ENCODE peak calls at places on chromosome 4, in eight cellular contexts. One of them, this sample, is unnamed.

GRCh38 chr4:185142911-185143595 is at the start of gene SLC25A4:
- DNase-seq in right cardiac atrium: peak; percentile 97
- DNase-seq in body of pancreas: peak; percentile 92
- DNase-seq in kidney epithelial cell: peak; percentile 31
- DNase-seq in kidney: peak; percentile 95
- DNase-seq in NB4: peak; percentile 83
- DNase-seq in upper lobe of right lung: peak; percentile 93
- DNase-seq in neural progenitor cell: peak; percentile 94
- DNase-seq in this sample: no peak

GRCh38 chr4:18914182-18914581 is 892.6 kb upstream of the LCORL start:
- DNase-seq in kidney: no peak
- DNase-seq in body of pancreas: no peak
- DNase-seq in kidney epithelial cell: no peak
- DNase-seq in NB4: no peak
- DNase-seq in upper lobe of right lung: no peak
- DNase-seq in right cardiac atrium: no peak
- DNase-seq in neural progenitor cell: no peak
- DNase-seq in this sample: no peak

GRCh38 chr4:52925531-52925968 is 63.4 kb downstream of the RASL11B start:
- DNase-seq in kidney: no peak
- DNase-seq in neural progenitor cell: peak; percentile 37
- DNase-seq in NB4: peak; percentile 76
- DNase-seq in kidney epithelial cell: no peak
- DNase-seq in upper lobe of right lung: no peak
- DNase-seq in body of pancreas: no peak
- DNase-seq in right cardiac atrium: no peak
- DNase-seq in this sample: no peak

GRCh38 chr4:114780205-114780604 is 181.6 kb downstream of the UGT8 start:
- DNase-seq in upper lobe of right lung: no peak
- DNase-seq in kidney epithelial cell: peak; percentile 1
- DNase-seq in kidney: no peak
- DNase-seq in right cardiac atrium: no peak
- DNase-seq in NB4: peak; percentile 21
- DNase-seq in neural progenitor cell: peak; percentile 68
- DNase-seq in body of pancreas: peak; percentile 24
- DNase-seq in this sample: no peak

GRCh38 chr4:80263541-80264351 is 2.7 kb upstream of the FGF5 start:
- DNase-seq in body of pancreas: no peak
- DNase-seq in right cardiac atrium: no peak
- DNase-seq in upper lobe of right lung: no peak
- DNase-seq in kidney: no peak
- DNase-seq in NB4: no peak
- DNase-seq in kidney epithelial cell: no peak
- DNase-seq in neural progenitor cell: peak; percentile 55
- DNase-seq in this sample: no peak

GRCh38 chr4:86441175-86441960 is 81.5 kb upstream of the MAPK10 start:
- DNase-seq in kidney epithelial cell: peak; percentile 83
- DNase-seq in upper lobe of right lung: no peak
- DNase-seq in right cardiac atrium: no peak
- DNase-seq in body of pancreas: no peak
- DNase-seq in NB4: no peak
- DNase-seq in kidney: no peak
- DNase-seq in neural progenitor cell: peak; percentile 68
- DNase-seq in this sample: no peak

GRCh38 chr4:146978641-146979040 is 33.0 kb upstream of the TTC29 start:
- DNase-seq in upper lobe of right lung: no peak
- DNase-seq in kidney: no peak
- DNase-seq in NB4: no peak
- DNase-seq in neural progenitor cell: no peak
- DNase-seq in right cardiac atrium: no peak
- DNase-seq in kidney epithelial cell: no peak
- DNase-seq in body of pancreas: no peak
- DNase-seq in this sample: no peak

GRCh38 chr4:128604840-128605239 is 204.7 kb upstream of the JADE1 start:
- DNase-seq in right cardiac atrium: no peak
- DNase-seq in body of pancreas: no peak
- DNase-seq in upper lobe of right lung: no peak
- DNase-seq in neural progenitor cell: no peak
- DNase-seq in kidney: no peak
- DNase-seq in kidney epithelial cell: no peak
- DNase-seq in NB4: peak; percentile 4
- DNase-seq in this sample: no peak

GRCh38 chr4:88159137-88159725 is 792 bp upstream of the ABCG2 start:
- DNase-seq in upper lobe of right lung: peak; percentile 75
- DNase-seq in body of pancreas: peak; percentile 14
- DNase-seq in NB4: no peak
- DNase-seq in neural progenitor cell: no peak
- DNase-seq in right cardiac atrium: no peak
- DNase-seq in kidney: peak; percentile 76
- DNase-seq in kidney epithelial cell: no peak
- DNase-seq in this sample: no peak

GRCh38 chr4:7156273-7157139 is 35.8 kb upstream of the SORCS2 start:
- DNase-seq in kidney epithelial cell: no peak
- DNase-seq in NB4: no peak
- DNase-seq in body of pancreas: peak; percentile 31
- DNase-seq in kidney: no peak
- DNase-seq in neural progenitor cell: peak; percentile 73
- DNase-seq in right cardiac atrium: no peak
- DNase-seq in upper lobe of right lung: peak; percentile 56
- DNase-seq in this sample: no peak

GRCh38 chr4:87192155-87192919 is 28.1 kb downstream of the KLHL8 start:
- DNase-seq in neural progenitor cell: no peak
- DNase-seq in kidney: no peak
- DNase-seq in NB4: no peak
- DNase-seq in body of pancreas: no peak
- DNase-seq in kidney epithelial cell: no peak
- DNase-seq in right cardiac atrium: no peak
- DNase-seq in upper lobe of right lung: no peak
- DNase-seq in this sample: no peak

GRCh38 chr4:166195101-166195500 is 322.1 kb downstream of the TLL1 start:
- DNase-seq in kidney: no peak
- DNase-seq in body of pancreas: no peak
- DNase-seq in upper lobe of right lung: no peak
- DNase-seq in kidney epithelial cell: no peak
- DNase-seq in right cardiac atrium: no peak
- DNase-seq in neural progenitor cell: no peak
- DNase-seq in NB4: no peak
- DNase-seq in this sample: no peak

GRCh38 chr4:145876531-145877180 is 62.0 kb downstream of the ZNF827 start:
- DNase-seq in neural progenitor cell: no peak
- DNase-seq in kidney: no peak
- DNase-seq in body of pancreas: no peak
- DNase-seq in NB4: no peak
- DNase-seq in kidney epithelial cell: no peak
- DNase-seq in upper lobe of right lung: no peak
- DNase-seq in right cardiac atrium: no peak
- DNase-seq in this sample: no peak

GRCh38 chr4:8323947-8324555 is 54.5 kb downstream of the HTRA3 start:
- DNase-seq in NB4: no peak
- DNase-seq in neural progenitor cell: no peak
- DNase-seq in kidney epithelial cell: no peak
- DNase-seq in upper lobe of right lung: no peak
- DNase-seq in right cardiac atrium: no peak
- DNase-seq in kidney: no peak
- DNase-seq in body of pancreas: no peak
- DNase-seq in this sample: no peak

GRCh38 chr4:163681208-163681821 is 186.8 kb downstream of the TMA16 start:
- DNase-seq in kidney: no peak
- DNase-seq in body of pancreas: no peak
- DNase-seq in neural progenitor cell: peak; percentile 78
- DNase-seq in right cardiac atrium: no peak
- DNase-seq in kidney epithelial cell: no peak
- DNase-seq in upper lobe of right lung: no peak
- DNase-seq in NB4: peak; percentile 61
- DNase-seq in this sample: no peak

GRCh38 chr4:184473515-184474260 is 662 bp downstream of the IRF2 start:
- DNase-seq in NB4: peak; percentile 67
- DNase-seq in kidney: peak; percentile 85
- DNase-seq in kidney epithelial cell: no peak
- DNase-seq in neural progenitor cell: peak; percentile 75
- DNase-seq in upper lobe of right lung: peak; percentile 79
- DNase-seq in right cardiac atrium: peak; percentile 82
- DNase-seq in body of pancreas: peak; percentile 48
- DNase-seq in this sample: no peak

GRCh38 chr4:25347971-25348370 is 29.1 kb upstream of the ANAPC4 start:
- DNase-seq in NB4: no peak
- DNase-seq in upper lobe of right lung: no peak
- DNase-seq in kidney: no peak
- DNase-seq in right cardiac atrium: no peak
- DNase-seq in body of pancreas: no peak
- DNase-seq in kidney epithelial cell: no peak
- DNase-seq in neural progenitor cell: no peak
- DNase-seq in this sample: no peak

GRCh38 chr4:144489831-144490230 is 156.1 kb upstream of the HHIP start:
- DNase-seq in neural progenitor cell: no peak
- DNase-seq in right cardiac atrium: no peak
- DNase-seq in NB4: no peak
- DNase-seq in kidney: no peak
- DNase-seq in kidney epithelial cell: no peak
- DNase-seq in body of pancreas: no peak
- DNase-seq in upper lobe of right lung: no peak
- DNase-seq in this sample: no peak

GRCh38 chr4:71270901-71271300 is 67.9 kb upstream of the SLC4A4 start:
- DNase-seq in kidney epithelial cell: no peak
- DNase-seq in body of pancreas: peak; percentile 54
- DNase-seq in right cardiac atrium: no peak
- DNase-seq in neural progenitor cell: peak; percentile 36
- DNase-seq in upper lobe of right lung: no peak
- DNase-seq in kidney: no peak
- DNase-seq in NB4: peak; percentile 41
- DNase-seq in this sample: no peak

GRCh38 chr4:40455340-40455902 is 120.3 kb downstream of the CHRNA9 start:
- DNase-seq in body of pancreas: peak; percentile 66
- DNase-seq in NB4: peak; percentile 34
- DNase-seq in kidney epithelial cell: no peak
- DNase-seq in kidney: no peak
- DNase-seq in right cardiac atrium: no peak
- DNase-seq in neural progenitor cell: no peak
- DNase-seq in upper lobe of right lung: peak; percentile 75
- DNase-seq in this sample: no peak

GRCh38 chr4:26780524-26780923 is 80.1 kb upstream of the STIM2 start:
- DNase-seq in NB4: peak; percentile 99
- DNase-seq in kidney: no peak
- DNase-seq in upper lobe of right lung: no peak
- DNase-seq in body of pancreas: no peak
- DNase-seq in right cardiac atrium: no peak
- DNase-seq in neural progenitor cell: no peak
- DNase-seq in kidney epithelial cell: no peak
- DNase-seq in this sample: no peak

GRCh38 chr4:150619032-150619431 is 37.1 kb downstream of the MAB21L2 start:
- DNase-seq in kidney epithelial cell: no peak
- DNase-seq in right cardiac atrium: no peak
- DNase-seq in kidney: no peak
- DNase-seq in upper lobe of right lung: no peak
- DNase-seq in neural progenitor cell: no peak
- DNase-seq in body of pancreas: no peak
- DNase-seq in NB4: no peak
- DNase-seq in this sample: no peak
- H3K4me3 ChIP-seq in kidney epithelial cell: no peak overlapping the region
- H3K4me3 ChIP-seq in right cardiac atrium: no peak overlapping the region
- H3K4me3 ChIP-seq in kidney: no peak overlapping the region
- H3K4me3 ChIP-seq in upper lobe of right lung: no peak overlapping the region
- H3K4me3 ChIP-seq in neural progenitor cell: no peak overlapping the region
- H3K4me3 ChIP-seq in body of pancreas: no peak overlapping the region
- H3K4me3 ChIP-seq in NB4: no peak overlapping the region
- H3K4me3 ChIP-seq in this sample: no peak overlapping the region

DNA sequence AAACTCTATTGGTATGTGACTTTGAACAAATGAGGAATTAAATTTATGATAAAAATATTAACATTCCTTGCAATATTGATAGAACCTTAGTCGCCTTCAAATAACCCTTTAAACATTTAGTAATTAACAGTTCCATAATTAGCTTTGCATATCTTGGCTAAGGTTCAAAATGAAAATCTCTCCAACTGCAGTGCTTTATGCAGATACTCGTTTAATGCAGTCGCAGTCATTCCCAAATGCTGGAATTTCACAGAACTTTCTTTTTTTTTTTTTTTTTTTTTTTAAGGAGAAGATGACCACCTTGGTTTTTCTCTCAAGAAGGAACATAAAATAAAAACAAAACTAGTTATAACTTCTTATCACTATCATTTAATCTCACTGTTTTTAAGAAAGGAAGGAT is 5.2 kb downstream of the RAPGEF2 start:
- DNase-seq in kidney: no peak
- DNase-seq in NB4: no peak
- DNase-seq in right cardiac atrium: no peak
- DNase-seq in neural progenitor cell: no peak
- DNase-seq in upper lobe of right lung: no peak
- DNase-seq in kidney epithelial cell: no peak
- DNase-seq in body of pancreas: no peak
- DNase-seq in this sample: no peak
- H3K4me3 ChIP-seq in kidney: no peak overlapping the region
- H3K4me3 ChIP-seq in NB4: no peak overlapping the region
- H3K4me3 ChIP-seq in right cardiac atrium: no peak overlapping the region
- H3K4me3 ChIP-seq in neural progenitor cell: no peak overlapping the region
- H3K4me3 ChIP-seq in upper lobe of right lung: no peak overlapping the region
- H3K4me3 ChIP-seq in kidney epithelial cell: no peak overlapping the region
- H3K4me3 ChIP-seq in body of pancreas: no peak overlapping the region
- H3K4me3 ChIP-seq in this sample: no peak overlapping the region

DNA sequence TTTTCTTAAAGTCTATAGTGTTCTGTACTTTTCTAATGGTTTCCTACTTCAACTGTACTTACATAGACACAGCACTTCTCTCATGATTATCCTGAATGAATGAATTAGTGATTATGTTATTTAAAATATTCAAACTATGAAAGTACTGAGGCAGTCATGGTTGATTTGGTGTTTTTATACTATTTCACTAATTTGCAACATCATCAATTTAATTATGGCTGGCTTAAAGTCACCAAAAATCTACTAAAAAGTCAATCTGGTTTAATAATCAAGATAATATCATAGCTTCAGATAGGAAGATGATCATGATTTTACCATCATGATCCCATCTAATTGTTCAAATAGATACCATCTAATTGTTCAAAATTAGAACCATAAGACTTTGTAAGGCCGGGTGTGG is 16.8 kb upstream of the TMEM131L start:
- DNase-seq in neural progenitor cell: no peak
- DNase-seq in body of pancreas: no peak
- DNase-seq in upper lobe of right lung: no peak
- DNase-seq in NB4: no peak
- DNase-seq in right cardiac atrium: no peak
- DNase-seq in kidney: no peak
- DNase-seq in kidney epithelial cell: no peak
- DNase-seq in this sample: no peak
- H3K4me3 ChIP-seq in neural progenitor cell: no peak overlapping the region
- H3K4me3 ChIP-seq in body of pancreas: no peak overlapping the region
- H3K4me3 ChIP-seq in upper lobe of right lung: no peak overlapping the region
- H3K4me3 ChIP-seq in NB4: no peak overlapping the region
- H3K4me3 ChIP-seq in right cardiac atrium: no peak overlapping the region
- H3K4me3 ChIP-seq in kidney: no peak overlapping the region
- H3K4me3 ChIP-seq in kidney epithelial cell: no peak overlapping the region
- H3K4me3 ChIP-seq in this sample: no peak overlapping the region

DNA sequence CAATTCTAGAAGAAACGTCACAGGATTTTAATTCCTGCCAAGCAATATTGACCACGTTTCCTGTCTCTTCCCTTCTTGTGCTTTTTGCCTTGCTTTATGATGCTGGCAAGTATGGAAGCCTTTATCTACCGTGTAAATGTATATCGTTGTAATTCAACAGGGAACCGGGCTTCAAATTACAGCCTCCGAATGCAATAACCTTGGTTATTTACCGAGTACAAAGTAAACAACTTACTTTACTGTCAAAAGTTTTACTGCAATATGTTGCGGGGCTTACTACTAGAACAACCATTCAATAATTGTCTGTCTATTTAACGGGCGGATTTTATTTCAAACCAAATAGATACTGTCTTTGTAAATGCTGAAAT is 73.0 kb downstream of the PALLD start:
- DNase-seq in NB4: no peak
- DNase-seq in body of pancreas: no peak
- DNase-seq in upper lobe of right lung: no peak
- DNase-seq in neural progenitor cell: no peak
- DNase-seq in kidney: no peak
- DNase-seq in right cardiac atrium: no peak
- DNase-seq in kidney epithelial cell: no peak
- DNase-seq in this sample: no peak
- H3K4me3 ChIP-seq in NB4: no peak overlapping the region
- H3K4me3 ChIP-seq in body of pancreas: no peak overlapping the region
- H3K4me3 ChIP-seq in upper lobe of right lung: no peak overlapping the region
- H3K4me3 ChIP-seq in neural progenitor cell: no peak overlapping the region
- H3K4me3 ChIP-seq in kidney: no peak overlapping the region
- H3K4me3 ChIP-seq in right cardiac atrium: peak overlapping the region; percentile 34
- H3K4me3 ChIP-seq in kidney epithelial cell: no peak overlapping the region
- H3K4me3 ChIP-seq in this sample: no peak overlapping the region